ENCODE peak calls at places on chromosome 18, in six cellular contexts. One of them, this sample, is unnamed.

GRCh38 chr18:61578846-61579245 is 245.6 kb downstream of the CDH20 start:
- DNase-seq in right lobe of liver: no peak
- DNase-seq in OCI-LY7: no peak
- DNase-seq in transverse colon: no peak
- DNase-seq in psoas muscle: no peak
- DNase-seq in astrocyte: no peak
- DNase-seq in this sample: no peak

GRCh38 chr18:37188016-37188791 is 359.3 kb downstream of the KIAA1328 start:
- DNase-seq in psoas muscle: no peak
- DNase-seq in transverse colon: no peak
- DNase-seq in OCI-LY7: no peak
- DNase-seq in astrocyte: peak
- DNase-seq in right lobe of liver: no peak
- DNase-seq in this sample: no peak

GRCh38 chr18:73683618-73684238 is 463.9 kb downstream of the FBXO15 start:
- DNase-seq in OCI-LY7: no peak
- DNase-seq in right lobe of liver: no peak
- DNase-seq in transverse colon: no peak
- DNase-seq in psoas muscle: no peak
- DNase-seq in astrocyte: peak
- DNase-seq in this sample: no peak

GRCh38 chr18:7870855-7871254 is 303.7 kb downstream of the PTPRM start:
- DNase-seq in psoas muscle: no peak
- DNase-seq in astrocyte: no peak
- DNase-seq in transverse colon: no peak
- DNase-seq in right lobe of liver: no peak
- DNase-seq in OCI-LY7: no peak
- DNase-seq in this sample: peak

GRCh38 chr18:24792164-24792563 is 331.7 kb downstream of the HRH4 start:
- DNase-seq in psoas muscle: no peak
- DNase-seq in transverse colon: no peak
- DNase-seq in OCI-LY7: no peak
- DNase-seq in astrocyte: no peak
- DNase-seq in right lobe of liver: no peak
- DNase-seq in this sample: no peak

GRCh38 chr18:70421471-70421870 is 132.6 kb downstream of the SOCS6 start:
- DNase-seq in OCI-LY7: no peak
- DNase-seq in transverse colon: no peak
- DNase-seq in psoas muscle: no peak
- DNase-seq in right lobe of liver: no peak
- DNase-seq in astrocyte: peak
- DNase-seq in this sample: no peak

GRCh38 chr18:44130365-44130942 is 550.2 kb upstream of the SETBP1 start:
- DNase-seq in OCI-LY7: peak
- DNase-seq in right lobe of liver: no peak
- DNase-seq in astrocyte: peak
- DNase-seq in transverse colon: peak
- DNase-seq in psoas muscle: no peak
- DNase-seq in this sample: no peak

GRCh38 chr18:43525149-43525548 is 247.9 kb upstream of the SYT4 start:
- DNase-seq in right lobe of liver: peak
- DNase-seq in OCI-LY7: no peak
- DNase-seq in transverse colon: no peak
- DNase-seq in astrocyte: no peak
- DNase-seq in psoas muscle: no peak
- DNase-seq in this sample: no peak

GRCh38 chr18:41767960-41768359 is 187.1 kb upstream of the PIK3C3 start:
- DNase-seq in transverse colon: no peak
- DNase-seq in right lobe of liver: no peak
- DNase-seq in astrocyte: peak
- DNase-seq in psoas muscle: no peak
- DNase-seq in OCI-LY7: no peak
- DNase-seq in this sample: no peak

GRCh38 chr18:8142131-8142711 is 467.0 kb upstream of the RAB12 start:
- DNase-seq in OCI-LY7: no peak
- DNase-seq in psoas muscle: no peak
- DNase-seq in transverse colon: no peak
- DNase-seq in astrocyte: peak
- DNase-seq in right lobe of liver: no peak
- DNase-seq in this sample: no peak

GRCh38 chr18:58254873-58255511 is 211.0 kb downstream of the NEDD4L start:
- DNase-seq in OCI-LY7: no peak
- DNase-seq in transverse colon: no peak
- DNase-seq in psoas muscle: peak
- DNase-seq in astrocyte: no peak
- DNase-seq in right lobe of liver: no peak
- DNase-seq in this sample: no peak

GRCh38 chr18:78849046-78849445 is 130.6 kb upstream of the SALL3 start:
- DNase-seq in astrocyte: no peak
- DNase-seq in transverse colon: no peak
- DNase-seq in OCI-LY7: no peak
- DNase-seq in psoas muscle: no peak
- DNase-seq in right lobe of liver: no peak
- DNase-seq in this sample: no peak

GRCh38 chr18:21672868-21673267 is 31.7 kb downstream of the ABHD3 start:
- DNase-seq in right lobe of liver: no peak
- DNase-seq in transverse colon: peak
- DNase-seq in astrocyte: peak
- DNase-seq in OCI-LY7: no peak
- DNase-seq in psoas muscle: peak
- DNase-seq in this sample: no peak

GRCh38 chr18:76935722-76936337 is 113.5 kb downstream of the ZNF236 start:
- DNase-seq in OCI-LY7: no peak
- DNase-seq in transverse colon: no peak
- DNase-seq in astrocyte: no peak
- DNase-seq in psoas muscle: no peak
- DNase-seq in right lobe of liver: peak
- DNase-seq in this sample: no peak

GRCh38 chr18:45167109-45167551 is 448.1 kb upstream of the SLC14A2 start:
- DNase-seq in right lobe of liver: no peak
- DNase-seq in transverse colon: peak
- DNase-seq in astrocyte: peak
- DNase-seq in psoas muscle: no peak
- DNase-seq in OCI-LY7: no peak
- DNase-seq in this sample: no peak

GRCh38 chr18:62634991-62635630 is 80.2 kb upstream of the PHLPP1 start:
- DNase-seq in transverse colon: no peak
- DNase-seq in astrocyte: no peak
- DNase-seq in OCI-LY7: no peak
- DNase-seq in psoas muscle: no peak
- DNase-seq in right lobe of liver: no peak
- DNase-seq in this sample: no peak

GRCh38 chr18:3154214-3154613 is 65.6 kb downstream of the MYOM1 start:
- DNase-seq in transverse colon: no peak
- DNase-seq in right lobe of liver: no peak
- DNase-seq in psoas muscle: no peak
- DNase-seq in astrocyte: no peak
- DNase-seq in OCI-LY7: no peak
- DNase-seq in this sample: no peak

GRCh38 chr18:27860011-27860410 is 316.9 kb downstream of the CDH2 start:
- DNase-seq in psoas muscle: no peak
- DNase-seq in astrocyte: no peak
- DNase-seq in OCI-LY7: no peak
- DNase-seq in right lobe of liver: no peak
- DNase-seq in transverse colon: no peak
- DNase-seq in this sample: no peak

GRCh38 chr18:62566199-62566598 is 43.4 kb downstream of the ZCCHC2 start:
- DNase-seq in right lobe of liver: no peak
- DNase-seq in astrocyte: no peak
- DNase-seq in transverse colon: peak
- DNase-seq in psoas muscle: peak
- DNase-seq in OCI-LY7: peak
- DNase-seq in this sample: no peak

GRCh38 chr18:79915161-79916127 is 36.0 kb downstream of the SLC66A2 start:
- DNase-seq in OCI-LY7: no peak
- DNase-seq in psoas muscle: peak
- DNase-seq in transverse colon: peak
- DNase-seq in right lobe of liver: no peak
- DNase-seq in astrocyte: no peak
- DNase-seq in this sample: peak

GRCh38 chr18:457120-457519 is 43.4 kb downstream of the COLEC12 start:
- DNase-seq in astrocyte: no peak
- DNase-seq in transverse colon: no peak
- DNase-seq in right lobe of liver: no peak
- DNase-seq in psoas muscle: peak
- DNase-seq in OCI-LY7: peak
- DNase-seq in this sample: no peak

GRCh38 chr18:32773187-32773712 is 427 bp upstream of the KLHL14 start:
- DNase-seq in transverse colon: no peak
- DNase-seq in right lobe of liver: no peak
- DNase-seq in psoas muscle: no peak
- DNase-seq in astrocyte: no peak
- DNase-seq in OCI-LY7: peak
- DNase-seq in this sample: no peak

GRCh38 chr18:32771169-32771751 is 1.6 kb downstream of the KLHL14 start:
- DNase-seq in OCI-LY7: peak
- DNase-seq in astrocyte: no peak
- DNase-seq in right lobe of liver: no peak
- DNase-seq in psoas muscle: no peak
- DNase-seq in transverse colon: no peak
- DNase-seq in this sample: no peak

GRCh38 chr18:32771871-32772499 is 838 bp downstream of the KLHL14 start:
- DNase-seq in astrocyte: no peak
- DNase-seq in transverse colon: no peak
- DNase-seq in OCI-LY7: no peak
- DNase-seq in right lobe of liver: no peak
- DNase-seq in psoas muscle: no peak
- DNase-seq in this sample: no peak

GRCh38 chr18:32770651-32771168 is 2.1 kb downstream of the KLHL14 start:
- DNase-seq in astrocyte: no peak
- DNase-seq in OCI-LY7: no peak
- DNase-seq in psoas muscle: no peak
- DNase-seq in right lobe of liver: no peak
- DNase-seq in transverse colon: no peak
- DNase-seq in this sample: no peak

DNA sequence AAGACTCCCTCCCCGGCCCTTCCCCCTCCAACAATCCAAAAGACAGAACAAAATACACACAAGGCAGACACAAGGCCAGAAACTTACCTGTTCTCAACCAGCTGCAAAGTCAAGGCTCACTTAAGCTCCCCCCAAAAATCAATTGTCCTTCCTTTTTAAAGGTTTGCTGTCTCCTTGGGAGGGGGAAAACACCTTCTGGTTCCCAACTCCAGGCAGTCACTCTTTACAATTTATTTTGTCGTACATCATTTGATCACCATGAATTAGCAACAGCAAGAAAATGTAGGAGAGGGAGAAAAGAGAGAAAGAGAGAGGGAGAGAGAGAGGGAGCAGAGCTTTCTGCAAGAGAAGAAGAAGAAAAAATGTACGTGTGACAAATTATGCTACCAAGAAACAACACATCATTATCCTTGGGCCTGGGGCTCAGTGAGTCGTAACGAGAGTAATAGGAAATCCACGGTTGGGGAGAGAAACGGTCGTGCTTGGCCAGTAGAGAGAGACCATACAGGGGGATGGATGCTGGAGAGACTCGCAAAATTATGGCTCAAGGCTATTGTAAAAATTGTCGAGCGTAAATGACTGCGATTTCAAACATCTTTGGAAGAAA is at the start of gene KLHL14:
- DNase-seq in astrocyte: no peak
- DNase-seq in right lobe of liver: no peak
- DNase-seq in psoas muscle: no peak
- DNase-seq in OCI-LY7: peak
- DNase-seq in transverse colon: no peak
- DNase-seq in this sample: no peak
- H3K27ac ChIP-seq in astrocyte: no peak
- H3K27ac ChIP-seq in right lobe of liver: no peak
- H3K27ac ChIP-seq in psoas muscle: no peak
- H3K27ac ChIP-seq in OCI-LY7: peak
- H3K27ac ChIP-seq in transverse colon: no peak
- H3K27ac ChIP-seq in this sample: no peak

GRCh38 chr18:74819433-74820059 is 221.9 kb downstream of the ZNF407 start:
- DNase-seq in transverse colon: no peak
- DNase-seq in right lobe of liver: no peak
- DNase-seq in OCI-LY7: peak
- DNase-seq in astrocyte: no peak
- DNase-seq in psoas muscle: no peak
- DNase-seq in this sample: no peak
- H3K27ac ChIP-seq in transverse colon: no peak
- H3K27ac ChIP-seq in right lobe of liver: no peak
- H3K27ac ChIP-seq in OCI-LY7: no peak
- H3K27ac ChIP-seq in astrocyte: peak
- H3K27ac ChIP-seq in psoas muscle: no peak
- H3K27ac ChIP-seq in this sample: no peak

DNA sequence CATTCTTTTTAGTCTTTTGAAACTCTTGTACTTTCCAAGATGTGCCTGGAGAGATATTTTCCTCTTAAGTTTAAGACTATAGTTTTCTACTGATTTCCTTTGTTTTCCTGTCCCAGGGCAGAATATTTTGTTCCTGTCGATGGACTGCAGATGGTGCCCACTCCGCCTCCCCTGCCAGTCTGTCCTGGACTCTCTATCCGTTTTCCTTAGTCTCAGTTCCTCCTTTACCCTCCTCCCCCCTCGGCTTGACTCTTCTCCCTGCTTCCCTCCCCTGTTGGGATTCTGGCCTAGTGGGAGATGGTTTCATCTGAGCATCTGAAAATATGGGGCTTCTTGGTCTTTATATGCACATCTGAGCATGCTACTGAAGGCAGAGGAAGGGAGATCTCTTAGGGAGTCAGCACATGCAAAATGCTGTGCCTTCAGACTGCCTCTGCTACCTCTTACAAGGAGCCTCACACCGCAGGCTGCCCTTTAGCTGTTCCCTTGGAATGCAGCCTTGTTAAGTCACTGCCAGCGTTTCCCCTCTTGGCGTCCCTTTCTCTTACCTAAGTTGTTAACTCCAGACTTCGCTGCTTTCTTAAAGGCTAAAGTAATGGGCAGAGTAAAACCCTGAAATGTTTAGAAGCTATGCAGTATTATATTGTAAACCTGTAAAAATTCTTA is 49.6 kb downstream of the LDLRAD4 start:
- DNase-seq in right lobe of liver: no peak
- DNase-seq in psoas muscle: no peak
- DNase-seq in astrocyte: peak
- DNase-seq in transverse colon: no peak
- DNase-seq in OCI-LY7: no peak
- DNase-seq in this sample: no peak
- H3K27ac ChIP-seq in right lobe of liver: no peak
- H3K27ac ChIP-seq in psoas muscle: peak
- H3K27ac ChIP-seq in astrocyte: peak
- H3K27ac ChIP-seq in transverse colon: peak
- H3K27ac ChIP-seq in OCI-LY7: no peak
- H3K27ac ChIP-seq in this sample: no peak

GRCh38 chr18:67144342-67144741 is 372.2 kb downstream of the DSEL start:
- DNase-seq in psoas muscle: no peak
- DNase-seq in transverse colon: no peak
- DNase-seq in astrocyte: no peak
- DNase-seq in right lobe of liver: no peak
- DNase-seq in OCI-LY7: no peak
- DNase-seq in this sample: no peak

GRCh38 chr18:67139899-67140298 is 376.6 kb downstream of the DSEL start:
- DNase-seq in psoas muscle: no peak
- DNase-seq in transverse colon: no peak
- DNase-seq in right lobe of liver: peak
- DNase-seq in astrocyte: no peak
- DNase-seq in OCI-LY7: no peak
- DNase-seq in this sample: no peak

GRCh38 chr18:67142604-67143003 is 373.9 kb downstream of the DSEL start:
- DNase-seq in right lobe of liver: no peak
- DNase-seq in psoas muscle: no peak
- DNase-seq in astrocyte: no peak
- DNase-seq in OCI-LY7: no peak
- DNase-seq in transverse colon: no peak
- DNase-seq in this sample: no peak

GRCh38 chr18:67135981-67136380 is 380.5 kb downstream of the DSEL start:
- DNase-seq in transverse colon: no peak
- DNase-seq in astrocyte: no peak
- DNase-seq in right lobe of liver: no peak
- DNase-seq in OCI-LY7: no peak
- DNase-seq in psoas muscle: no peak
- DNase-seq in this sample: no peak

GRCh38 chr18:67140495-67140894 is 376.0 kb downstream of the DSEL start:
- DNase-seq in OCI-LY7: no peak
- DNase-seq in transverse colon: no peak
- DNase-seq in astrocyte: no peak
- DNase-seq in right lobe of liver: no peak
- DNase-seq in psoas muscle: no peak
- DNase-seq in this sample: no peak
- H3K27ac ChIP-seq in OCI-LY7: no peak
- H3K27ac ChIP-seq in transverse colon: no peak
- H3K27ac ChIP-seq in astrocyte: no peak
- H3K27ac ChIP-seq in right lobe of liver: no peak
- H3K27ac ChIP-seq in psoas muscle: no peak
- H3K27ac ChIP-seq in this sample: no peak